ENCODE peak calls at places on chromosome 22, in five cellular contexts. F is CD8-positive, alpha-beta memory T cell; G is endothelial cell of umbilical vein; R is cardiac muscle cell; V is effector memory CD4-positive, alpha-beta T cell. X is an unnamed sample. For H3K4me1, the result is how much of the 10 kb centered on the place peaks cover.

GRCh38 chr22:41348964-41349484 is 32.7 kb upstream of the TEF start:
- DNase-seq in F (no peak), G (no peak), R (no peak), V (no peak), X (no peak)

GRCh38 chr22:30617819-30618218 is 10.8 kb downstream of the TCN2 start:
- DNase-seq in F (no peak), G (no peak), R (no peak), V (no peak), X (no peak)

GRCh38 chr22:47209077-47209514 is 446.6 kb downstream of the TBC1D22A start:
- DNase-seq in F (no peak), G (no peak), R (peak), V (no peak), X (no peak)

GRCh38 chr22:22855617-22856308 is 31.9 kb upstream of the IGLL5 start:
- DNase-seq in F (peak), G (no peak), R (peak), V (no peak), X (no peak)

GRCh38 chr22:29917052-29917902 is 34.3 kb downstream of the MTMR3 start:
- DNase-seq in F (no peak), G (no peak), R (peak), V (no peak), X (no peak)

GRCh38 chr22:31625661-31626426 is 36.2 kb downstream of the PISD start:
- DNase-seq in F (no peak), G (peak), R (peak), V (no peak), X (no peak)

GRCh38 chr22:23263651-23264555 is 83.6 kb downstream of the BCR start:
- DNase-seq in F (peak), G (no peak), R (no peak), V (peak), X (no peak)

GRCh38 chr22:24138649-24139420 is 42.5 kb upstream of the SUSD2 start:
- DNase-seq in F (no peak), G (no peak), R (no peak), V (no peak), X (no peak)

GRCh38 chr22:30045001-30045887 is 35.0 kb upstream of the HORMAD2 start:
- DNase-seq in F (no peak), G (no peak), R (no peak), V (no peak), X (no peak)

GRCh38 chr22:47918276-47918928 is 1156.0 kb downstream of the TBC1D22A start:
- DNase-seq in F (no peak), G (no peak), R (no peak), V (no peak), X (no peak)

GRCh38 chr22:22037740-22038139 is 55.2 kb upstream of the TOP3B start:
- DNase-seq in F (no peak), G (peak), R (peak), V (no peak), X (no peak)

GRCh38 chr22:20520093-20520511 is 12.7 kb downstream of the MED15 start:
- DNase-seq in F (no peak), G (peak), R (no peak), V (no peak), X (no peak)

GRCh38 chr22:39350803-39351688 is 1.3 kb downstream of the SYNGR1 start:
- DNase-seq in F (no peak), G (no peak), R (no peak), V (no peak), X (no peak)

GRCh38 chr22:35349368-35349703 is 31.6 kb upstream of the HMOX1 start:
- DNase-seq in F (no peak), G (no peak), R (no peak), V (no peak), X (no peak)

GRCh38 chr22:35348703-35349102 is 32.2 kb upstream of the HMOX1 start:
- DNase-seq in F (no peak), G (no peak), R (no peak), V (no peak), X (no peak)

GRCh38 chr22:35350539-35351503 is 30.1 kb upstream of the HMOX1 start:
- DNase-seq in F (peak), G (peak), R (peak), V (peak), X (peak)

GRCh38 chr22:35348026-35348590 is 32.8 kb upstream of the HMOX1 start:
- DNase-seq in F (no peak), G (no peak), R (no peak), V (no peak), X (no peak)

DNA sequence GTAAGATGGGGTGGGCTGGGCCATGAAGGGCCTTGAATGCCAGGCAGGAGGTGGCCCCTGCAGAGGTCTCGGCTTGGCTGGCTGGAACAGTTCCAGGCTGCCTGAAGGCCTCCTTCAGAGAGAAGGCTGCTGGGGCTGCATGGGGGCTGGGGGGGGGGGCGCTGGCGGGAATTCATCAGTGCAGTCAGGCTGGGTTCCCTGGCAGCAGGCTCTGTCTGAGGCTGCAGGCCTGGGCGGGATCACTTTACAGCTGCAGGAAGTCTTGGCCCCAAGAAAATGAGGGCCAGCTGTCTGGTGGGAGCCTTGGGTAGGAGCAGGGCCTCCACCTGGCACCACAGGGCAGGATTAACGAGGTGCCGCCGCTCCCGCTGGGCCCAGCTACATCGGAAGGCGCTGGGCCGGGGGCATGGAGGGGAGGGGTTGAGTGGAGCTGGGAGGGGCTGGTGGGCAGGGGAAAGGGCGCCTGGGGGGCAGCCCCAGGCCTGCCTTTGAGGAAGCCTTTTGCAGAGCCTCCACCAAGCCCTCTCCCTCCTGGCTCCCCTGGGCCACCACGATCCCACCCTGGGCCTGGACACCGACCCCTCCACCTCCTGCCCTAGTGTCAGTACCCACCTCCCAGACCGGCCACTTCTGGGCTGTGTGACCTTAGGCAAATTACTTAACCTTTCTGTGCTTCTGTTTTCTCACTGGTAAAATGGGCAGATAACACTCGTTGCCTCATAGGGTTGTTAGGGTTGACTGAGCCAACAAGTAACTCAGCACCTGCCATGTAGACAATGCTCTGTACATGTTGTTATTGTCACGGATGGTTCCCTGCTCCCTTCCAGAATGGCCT is 31.0 kb upstream of the HMOX1 start:
- DNase-seq in F (no peak), G (no peak), R (peak), V (no peak), X (no peak)
- H3K4me1 ChIP-seq in F (under half), G (under half), R (under half), V (under half), X (under half)

DNA sequence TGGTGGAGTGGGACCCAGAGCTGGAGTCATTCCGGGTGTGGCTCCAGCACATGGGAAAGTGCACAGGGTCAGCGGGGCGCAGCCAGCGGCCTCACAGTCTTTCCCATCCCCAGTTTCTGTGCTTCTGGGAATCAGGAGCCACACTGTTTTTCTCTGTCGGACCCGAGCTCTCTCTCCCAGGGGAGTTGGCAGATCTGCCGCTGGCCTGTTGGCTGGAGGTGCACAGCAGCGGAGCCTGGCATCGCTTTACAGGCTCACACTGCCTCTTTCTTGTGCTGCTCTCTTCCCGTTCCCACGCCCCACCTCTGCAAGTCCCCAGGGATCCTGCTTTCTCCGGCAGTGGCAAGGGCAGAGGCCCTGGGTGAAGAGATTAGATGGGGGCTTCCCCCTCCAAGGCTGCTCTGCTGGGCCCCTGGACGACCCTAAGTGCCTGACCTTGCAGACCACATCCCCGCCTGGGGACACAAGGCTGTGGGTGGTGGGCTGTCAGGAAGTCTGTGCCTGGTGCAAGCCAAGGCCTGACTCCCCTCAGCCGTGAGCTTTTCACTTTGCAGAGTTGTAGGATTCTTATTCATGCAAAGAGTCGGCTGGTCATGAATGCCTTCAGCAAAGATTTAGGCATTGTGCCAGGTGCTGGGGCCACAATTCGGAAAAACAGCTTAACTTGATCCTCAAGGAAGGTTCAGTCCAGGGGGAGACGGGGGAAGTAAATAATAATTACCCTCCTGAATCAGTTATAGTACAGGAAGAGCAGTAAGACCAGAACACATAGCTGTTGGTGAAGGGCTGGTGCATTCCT is 116.3 kb downstream of the TIMP3 start:
- DNase-seq in F (no peak), G (no peak), R (peak), V (no peak), X (no peak)
- H3K27ac ChIP-seq in F (no peak), G (no peak), R (peak), V (no peak), X (no peak)

GRCh38 chr22:46061124-46061410 is 84.1 kb upstream of the WNT7B start:
- DNase-seq in F (no peak), G (no peak), R (no peak), V (no peak), X (no peak)
- H3K4me1 ChIP-seq in F (under half), G (under half), R (under half), V (under half), X (under half)

GRCh38 chr22:27515091-27515523 is 286.4 kb downstream of the MN1 start:
- DNase-seq in F (no peak), G (no peak), R (peak), V (no peak), X (no peak)

GRCh38 chr22:27513021-27513420 is 288.5 kb downstream of the MN1 start:
- DNase-seq in F (no peak), G (peak), R (no peak), V (no peak), X (peak)

GRCh38 chr22:27512283-27512761 is 289.2 kb downstream of the MN1 start:
- DNase-seq in F (no peak), G (peak), R (peak), V (no peak), X (peak)

GRCh38 chr22:27517361-27517760 is 284.2 kb downstream of the MN1 start:
- DNase-seq in F (no peak), G (no peak), R (no peak), V (no peak), X (no peak)

GRCh38 chr22:27514612-27515011 is 286.9 kb downstream of the MN1 start:
- DNase-seq in F (no peak), G (no peak), R (no peak), V (no peak), X (no peak)
- H3K27ac ChIP-seq in F (no peak), G (no peak), R (no peak), V (no peak), X (no peak)

GRCh38 chr22:36378080-36378788 is 9.5 kb downstream of the MYH9 start:
- DNase-seq in F (no peak), G (no peak), R (no peak), V (no peak), X (peak)

GRCh38 chr22:36381513-36382079 is 6.2 kb downstream of the MYH9 start:
- DNase-seq in F (no peak), G (no peak), R (no peak), V (no peak), X (no peak)

GRCh38 chr22:36383110-36383581 is 4.6 kb downstream of the MYH9 start:
- DNase-seq in F (peak), G (peak), R (peak), V (peak), X (peak)

GRCh38 chr22:36377022-36377631 is 10.6 kb downstream of the MYH9 start:
- DNase-seq in F (peak), G (no peak), R (no peak), V (peak), X (no peak)

GRCh38 chr22:36379593-36380361 is 8.0 kb downstream of the MYH9 start:
- DNase-seq in F (peak), G (no peak), R (no peak), V (peak), X (peak)
- H3K4me1 ChIP-seq in F (half or more), G (half or more), R (under half), V (half or more), X (half or more)

DNA sequence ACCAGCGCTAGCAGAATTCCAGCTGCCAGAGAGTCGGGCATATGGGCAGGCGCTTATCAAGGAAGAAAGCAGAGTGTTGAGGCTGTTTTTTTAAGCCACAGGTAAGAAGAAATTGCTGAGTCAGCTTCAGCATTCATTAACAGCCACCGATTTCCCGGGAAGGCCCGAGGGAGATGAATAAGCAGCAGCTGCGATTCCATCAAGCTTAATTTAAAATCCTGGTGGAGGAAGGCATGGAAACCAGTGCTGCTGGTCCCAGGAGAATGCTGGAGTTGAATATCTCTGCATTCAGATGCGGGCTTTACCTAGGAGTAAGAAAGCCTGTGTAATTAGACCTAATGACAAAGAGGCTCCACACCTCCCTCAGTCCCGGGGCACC is 168.8 kb downstream of the BRD1 start:
- DNase-seq in F (no peak), G (no peak), R (no peak), V (no peak), X (no peak)
- H3K27ac ChIP-seq in F (no peak), G (no peak), R (no peak), V (no peak), X (no peak)

DNA sequence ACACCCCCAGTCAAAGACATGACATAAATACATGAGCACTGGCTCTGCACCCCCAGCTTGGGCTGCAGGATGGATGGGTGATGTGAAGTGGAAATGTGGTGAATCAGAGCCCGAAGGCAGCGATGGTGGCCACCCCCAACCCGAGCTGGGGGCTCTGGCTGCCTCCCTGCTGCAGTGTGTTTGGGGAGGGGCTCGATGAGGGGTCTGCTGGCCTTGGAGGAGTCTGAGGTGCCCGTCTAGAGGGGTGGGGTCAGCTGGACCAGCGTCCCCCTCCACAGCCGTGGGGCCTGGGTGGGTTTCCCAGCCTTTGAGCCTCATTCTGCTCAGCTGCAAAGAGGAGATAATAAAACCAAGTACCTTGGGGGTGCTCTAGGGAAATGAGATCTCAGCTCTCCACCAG is 59.4 kb downstream of the MPPED1 start:
- DNase-seq in F (no peak), G (no peak), R (no peak), V (no peak), X (no peak)
- H3K4me1 ChIP-seq in F (under half), G (under half), R (under half), V (under half), X (under half)